ENCODE peak calls at places on chromosome 1, in four cellular contexts. I, B, D and N are unnamed samples.

GRCh38 chr1:18278953-18279712 is 171.5 kb downstream of the IGSF21 start:
- DNase-seq in D (no peak), B (no peak), I (no peak), N (no peak)

GRCh38 chr1:79657916-79658662 is 651.6 kb upstream of the ADGRL4 start:
- DNase-seq in D (no peak), B (no peak), I (no peak), N (no peak)

GRCh38 chr1:167121375-167122120 is 27.7 kb downstream of the STYXL2 start:
- DNase-seq in B (peak; percentile 40), D (peak; percentile 83), I (peak; percentile 42), N (no peak)

GRCh38 chr1:92774407-92774806 is 10.5 kb downstream of the EVI5 start:
- DNase-seq in B (no peak), I (no peak), D (no peak), N (no peak)

GRCh38 chr1:221284028-221284427 is 404.8 kb downstream of the HLX start:
- DNase-seq in B (no peak), D (no peak), I (no peak), N (no peak)

GRCh38 chr1:24069817-24070216 is 42.1 kb downstream of the MYOM3 start:
- DNase-seq in I (no peak), B (no peak), D (no peak), N (no peak)

GRCh38 chr1:240612811-240613210 is 856 bp upstream of the GREM2 start:
- DNase-seq in I (no peak), B (no peak), D (no peak), N (no peak)

GRCh38 chr1:81664341-81664740 is 136.4 kb upstream of the ADGRL2 start:
- DNase-seq in D (no peak), I (no peak), B (no peak), N (no peak)

GRCh38 chr1:75423616-75424015 is 187.3 kb downstream of the SLC44A5 start:
- DNase-seq in I (no peak), D (no peak), B (no peak), N (no peak)

GRCh38 chr1:224540535-224540934 is 75.6 kb upstream of the CNIH3 start:
- DNase-seq in I (no peak), D (no peak), B (no peak), N (no peak)

GRCh38 chr1:65254320-65255087 is 54.8 kb upstream of the DNAJC6 start:
- DNase-seq in D (peak; percentile 88), B (peak; percentile 71), I (peak; percentile 83), N (peak; percentile 81)

GRCh38 chr1:109078317-109078716 is 2.5 kb upstream of the TAF13 start:
- DNase-seq in B (no peak), D (no peak), I (no peak), N (no peak)

GRCh38 chr1:179925906-179926305 is 28.7 kb upstream of the CEP350 start:
- DNase-seq in D (no peak), B (no peak), I (no peak), N (no peak)

GRCh38 chr1:225862581-225862950 is 19.6 kb downstream of the TMEM63A start:
- DNase-seq in I (no peak), B (no peak), D (no peak), N (no peak)

GRCh38 chr1:176227579-176227978 is 20.5 kb upstream of the COP1 start:
- DNase-seq in B (no peak), I (no peak), D (no peak), N (no peak)

GRCh38 chr1:47664356-47664755 is 226.5 kb downstream of the FOXD2 start:
- DNase-seq in I (no peak), D (peak; percentile 24), B (no peak), N (peak; percentile 54)

GRCh38 chr1:10271869-10272268 is 61.5 kb downstream of the KIF1B start:
- DNase-seq in I (no peak), D (no peak), B (no peak), N (no peak)

GRCh38 chr1:8409107-8409506 is 91.2 kb downstream of the SLC45A1 start:
- DNase-seq in I (no peak), B (no peak), D (no peak), N (no peak)

GRCh38 chr1:50977575-50978143 is 7.6 kb downstream of the CDKN2C start:
- DNase-seq in D (peak; percentile 57), B (peak; percentile 53), I (no peak), N (peak; percentile 83)

GRCh38 chr1:105997516-105997915 is 1059.0 kb upstream of the PRMT6 start:
- DNase-seq in I (no peak), D (no peak), B (no peak), N (no peak)

GRCh38 chr1:235901461-235901860 is 34.8 kb upstream of the LYST start:
- DNase-seq in I (no peak), B (no peak), D (no peak), N (no peak)

GRCh38 chr1:32421775-32422174 is 27.5 kb upstream of the BSDC1 start:
- DNase-seq in D (no peak), I (no peak), B (no peak), N (no peak)

GRCh38 chr1:2801535-2802291 is at the start of gene TTC34:
- DNase-seq in D (peak; percentile 33), B (no peak), I (peak; percentile 27), N (no peak)

GRCh38 chr1:246295968-246296367 is 211.1 kb downstream of the SMYD3 start:
- DNase-seq in B (no peak), D (no peak), I (no peak), N (no peak)

GRCh38 chr1:79353224-79353623 is 346.7 kb upstream of the ADGRL4 start:
- DNase-seq in B (no peak), I (no peak), D (peak; percentile 33), N (no peak)

GRCh38 chr1:199522338-199522737 is 505.2 kb upstream of the NR5A2 start:
- DNase-seq in I (no peak), B (no peak), D (no peak), N (no peak)

GRCh38 chr1:206705187-206705586 is 20.5 kb downstream of the MAPKAPK2 start:
- DNase-seq in D (no peak), I (no peak), B (no peak), N (peak; percentile 75)

GRCh38 chr1:81525085-81525484 is 275.6 kb upstream of the ADGRL2 start:
- DNase-seq in I (no peak), D (no peak), B (no peak), N (no peak)

GRCh38 chr1:231045318-231045717 is 5.3 kb upstream of the FAM89A start:
- DNase-seq in D (no peak), B (no peak), I (no peak), N (no peak)

GRCh38 chr1:69246109-69246508 is 321.6 kb upstream of the LRRC7 start:
- DNase-seq in D (no peak), B (no peak), I (no peak), N (no peak)

GRCh38 chr1:94456736-94457135 is 38.5 kb downstream of the ABCD3 start:
- DNase-seq in I (no peak), D (no peak), B (no peak), N (no peak)

GRCh38 chr1:111570781-111571181 is 48.8 kb upstream of the RAP1A start:
- DNase-seq in D (no peak), B (no peak), I (peak; percentile 21), N (no peak)

GRCh38 chr1:30407030-30407861 is 316.1 kb downstream of the MATN1 start:
- DNase-seq in I (no peak), D (peak; percentile 17), B (no peak), N (peak; percentile 61)

GRCh38 chr1:203934651-203935050 is 73.3 kb downstream of the SNRPE start:
- DNase-seq in D (no peak), I (no peak), B (no peak), N (no peak)

GRCh38 chr1:46603858-46604549 is at the start of gene MKNK1:
- DNase-seq in D (peak; percentile 99), I (peak; percentile 99), B (peak; percentile 97), N (peak; percentile 96)
- H3K27ac ChIP-seq in D (peak within 1 kb of the TSS; percentile 88), I (peak within 1 kb of the TSS; percentile 46), B (peak within 1 kb of the TSS; percentile 90), N (peak within 1 kb of the TSS; percentile 91)

GRCh38 chr1:227924838-227925574 is 22.7 kb downstream of the WNT9A start:
- DNase-seq in I (no peak), B (peak; percentile 43), D (no peak), N (no peak)

GRCh38 chr1:227924168-227924837 is 23.4 kb downstream of the WNT9A start:
- DNase-seq in B (no peak), I (no peak), D (no peak), N (no peak)

GRCh38 chr1:227926216-227926791 is 21.4 kb downstream of the WNT9A start:
- DNase-seq in I (no peak), D (no peak), B (no peak), N (no peak)

GRCh38 chr1:227926896-227927885 is 20.5 kb downstream of the WNT9A start:
- DNase-seq in B (no peak), I (no peak), D (no peak), N (no peak)

GRCh38 chr1:227925582-227926198 is 22.0 kb downstream of the WNT9A start:
- DNase-seq in B (no peak), D (no peak), I (no peak), N (no peak)
- TF ChIP-seq CTCF in B (no peak), D (no peak), I (no peak), N (no peak)

GRCh38 chr1:242535986-242536385 is 11.5 kb upstream of the PLD5 start:
- DNase-seq in D (no peak), I (no peak), B (no peak), N (no peak)
- H3K27ac ChIP-seq in D (no peak overlapping the region), I (no peak overlapping the region), B (no peak overlapping the region), N (no peak overlapping the region)

GRCh38 chr1:1666526-1666925 is 7.7 kb upstream of the CDK11B start:
- DNase-seq in D (peak; percentile 19), I (no peak), B (no peak), N (no peak)

GRCh38 chr1:1670866-1671265 is 12.1 kb upstream of the CDK11B start:
- DNase-seq in B (no peak), D (peak; percentile 19), I (no peak), N (no peak)

GRCh38 chr1:1669468-1670440 is 10.9 kb upstream of the CDK11B start:
- DNase-seq in I (no peak), B (no peak), D (peak; percentile 4), N (no peak)

GRCh38 chr1:1664941-1665814 is 6.4 kb upstream of the CDK11B start:
- DNase-seq in I (no peak), D (no peak), B (no peak), N (no peak)

DNA sequence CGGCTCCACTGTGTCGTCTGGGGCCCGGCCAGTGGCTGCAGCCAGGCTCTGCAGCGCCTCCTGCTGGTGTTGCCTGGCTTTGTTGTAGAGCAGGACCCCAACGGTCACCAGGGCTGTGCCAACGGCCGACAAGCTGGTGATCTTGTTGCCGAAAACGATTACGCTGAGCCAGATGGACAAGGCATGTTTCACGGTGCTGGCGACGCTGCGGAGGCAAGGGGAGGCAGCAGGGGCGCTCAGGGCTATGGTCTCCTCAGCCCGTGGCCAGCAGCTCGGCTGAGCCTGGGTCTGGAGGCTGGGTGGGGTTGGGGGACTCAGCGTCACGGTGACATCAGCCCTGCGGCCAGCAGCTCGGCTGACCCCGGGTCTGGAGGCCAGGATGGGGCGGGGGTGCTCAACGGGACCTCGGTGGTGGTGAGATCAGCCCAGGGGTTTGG is 7.0 kb upstream of the CDK11B start:
- DNase-seq in B (no peak), I (no peak), D (peak; percentile 26), N (no peak)
- TF ChIP-seq CTCF in B (no peak), I (peak; percentile 59), D (peak; percentile 24), N (peak; percentile 28)